ENCODE peak calls at places on chromosome 17, in nine cellular contexts. A is upper lobe of left lung, S is uterus, C is tibial nerve, B is heart left ventricle, L is sigmoid colon, J is transverse colon, K is A549, Z is body of pancreas. T is an unnamed sample.

GRCh38 chr17:63189082-63189481 is 223.0 kb downstream of the TANC2 start:
- DNase-seq in A (no peak), Z (no peak), C (no peak), L (no peak), S (no peak), K (peak), B (no peak), J (no peak), T (no peak)

GRCh38 chr17:42520540-42520951 is 15.5 kb upstream of the NAGLU start:
- DNase-seq in S (no peak), Z (no peak), B (no peak), L (no peak), C (no peak), A (no peak), J (no peak), K (no peak), T (no peak)

GRCh38 chr17:42118545-42118944 is 2.6 kb downstream of the KAT2A start:
- DNase-seq in S (no peak), J (no peak), K (peak), B (no peak), Z (peak), L (no peak), C (no peak), A (no peak), T (no peak)

GRCh38 chr17:5100832-5101231 is 10.8 kb downstream of the ZNF232 start:
- DNase-seq in B (no peak), S (no peak), A (no peak), Z (no peak), C (no peak), K (no peak), J (no peak), L (no peak), T (no peak)

GRCh38 chr17:7862692-7863437 is 5.1 kb downstream of the CYB5D1 start:
- DNase-seq in J (peak), L (peak), C (peak), B (no peak), Z (peak), S (peak), K (peak), A (no peak), T (no peak)

GRCh38 chr17:12729086-12729485 is 60.2 kb upstream of the ARHGAP44 start:
- DNase-seq in C (no peak), K (no peak), S (no peak), J (no peak), L (no peak), A (no peak), B (no peak), Z (no peak), T (no peak)

GRCh38 chr17:42547698-42548069 is 5.0 kb upstream of the HSD17B1 start:
- DNase-seq in B (peak), C (no peak), K (no peak), Z (no peak), L (no peak), S (no peak), J (no peak), A (no peak), T (peak)

GRCh38 chr17:58265902-58266875 is 14.5 kb downstream of the MPO start:
- DNase-seq in J (no peak), B (no peak), Z (no peak), A (no peak), K (no peak), S (no peak), L (no peak), C (no peak), T (no peak)

GRCh38 chr17:30590086-30590485 is 112.9 kb downstream of the GOSR1 start:
- DNase-seq in C (no peak), K (no peak), Z (no peak), A (no peak), B (no peak), S (no peak), L (no peak), J (no peak), T (no peak)

GRCh38 chr17:81241648-81242420 is 2.7 kb downstream of the NDUFAF8 start:
- DNase-seq in Z (peak), L (no peak), J (peak), K (peak), B (no peak), A (peak), S (peak), C (no peak), T (no peak)

GRCh38 chr17:27764589-27764988 is 35.7 kb downstream of the NOS2 start:
- DNase-seq in L (no peak), K (no peak), A (no peak), J (no peak), S (no peak), C (no peak), Z (no peak), B (no peak), T (no peak)

GRCh38 chr17:57406131-57406980 is 150.0 kb downstream of the MSI2 start:
- DNase-seq in Z (no peak), C (no peak), K (no peak), S (no peak), L (no peak), J (no peak), A (no peak), B (no peak), T (no peak)

GRCh38 chr17:81941484-81942166 is 4.5 kb upstream of the PYCR1 start:
- DNase-seq in J (no peak), C (no peak), A (no peak), L (no peak), B (no peak), K (no peak), Z (no peak), S (no peak), T (peak)

GRCh38 chr17:4834621-4835020 is 1.5 kb downstream of the MINK1 start:
- DNase-seq in S (no peak), A (no peak), J (peak), K (no peak), Z (peak), B (no peak), L (no peak), C (no peak), T (no peak)

DNA sequence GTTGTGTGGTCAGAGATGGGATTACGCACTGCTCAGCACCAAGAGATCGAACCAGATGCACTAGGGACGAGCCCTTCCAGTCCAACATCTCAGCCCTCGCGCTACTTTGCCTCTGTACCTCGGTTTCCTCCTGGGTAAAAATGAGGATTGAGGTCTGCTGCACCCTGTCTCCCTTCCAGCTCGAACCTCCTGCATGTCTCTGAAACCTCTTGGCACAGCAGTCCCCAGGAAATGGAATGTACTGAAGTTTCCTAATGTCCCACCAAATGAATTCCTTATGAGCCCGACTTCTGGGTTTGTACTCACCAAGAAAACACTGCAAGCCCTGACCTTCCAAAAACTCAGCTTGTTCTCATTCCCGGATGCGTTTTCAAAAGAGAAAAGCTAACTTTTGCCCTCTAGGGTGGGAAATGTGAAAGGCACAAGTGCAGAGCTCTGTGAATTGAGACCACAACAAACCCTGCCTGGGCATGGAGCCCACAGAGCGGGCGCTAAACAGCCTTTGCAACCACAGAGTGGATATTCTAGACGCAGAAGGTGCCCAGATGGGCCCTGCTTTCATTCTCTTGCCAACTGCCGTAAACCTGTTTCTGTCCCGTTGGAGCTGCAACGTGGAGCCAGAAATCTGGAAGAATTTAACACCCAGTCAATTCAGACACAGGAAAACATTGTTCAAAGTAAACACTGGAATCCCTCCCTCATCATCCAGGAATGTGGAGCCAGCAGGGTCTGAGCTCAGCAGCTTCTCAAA is 10.3 kb downstream of the CDRT4 start:
- DNase-seq in S (peak), K (no peak), Z (peak), C (peak), A (no peak), L (peak), J (peak), B (peak), T (no peak)
- H3K27ac ChIP-seq in S (peak), K (no peak), Z (peak), C (peak), A (peak), L (peak), J (peak), B (peak), T (no peak)

DNA sequence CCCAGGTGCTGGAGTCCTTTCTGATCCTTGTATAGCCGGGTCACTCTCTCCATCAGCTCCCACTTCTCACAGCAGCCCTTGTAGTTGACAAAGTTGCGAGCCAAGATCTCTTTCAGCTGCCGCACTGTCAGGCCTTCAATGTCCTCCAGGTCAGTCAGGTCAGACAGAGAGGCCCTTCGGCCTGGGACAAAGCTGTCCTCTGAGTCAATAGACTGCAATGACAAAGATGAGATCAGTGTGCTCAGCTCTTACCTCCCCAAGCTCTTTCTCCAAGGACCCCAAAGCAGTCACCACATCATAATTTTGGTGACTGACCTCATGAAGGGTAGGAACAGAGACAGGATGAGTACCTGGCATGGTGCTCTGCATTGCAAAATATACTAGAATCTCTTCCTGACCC is 36.1 kb downstream of the LIG3 start:
- DNase-seq in A (no peak), S (no peak), C (no peak), B (no peak), K (no peak), L (no peak), J (no peak), Z (no peak), T (no peak)
- TF ChIP-seq POLR2A in A (no peak), S (no peak), C (no peak), B (no peak), K (no peak), L (no peak), J (no peak), Z (no peak), T (no peak)

DNA sequence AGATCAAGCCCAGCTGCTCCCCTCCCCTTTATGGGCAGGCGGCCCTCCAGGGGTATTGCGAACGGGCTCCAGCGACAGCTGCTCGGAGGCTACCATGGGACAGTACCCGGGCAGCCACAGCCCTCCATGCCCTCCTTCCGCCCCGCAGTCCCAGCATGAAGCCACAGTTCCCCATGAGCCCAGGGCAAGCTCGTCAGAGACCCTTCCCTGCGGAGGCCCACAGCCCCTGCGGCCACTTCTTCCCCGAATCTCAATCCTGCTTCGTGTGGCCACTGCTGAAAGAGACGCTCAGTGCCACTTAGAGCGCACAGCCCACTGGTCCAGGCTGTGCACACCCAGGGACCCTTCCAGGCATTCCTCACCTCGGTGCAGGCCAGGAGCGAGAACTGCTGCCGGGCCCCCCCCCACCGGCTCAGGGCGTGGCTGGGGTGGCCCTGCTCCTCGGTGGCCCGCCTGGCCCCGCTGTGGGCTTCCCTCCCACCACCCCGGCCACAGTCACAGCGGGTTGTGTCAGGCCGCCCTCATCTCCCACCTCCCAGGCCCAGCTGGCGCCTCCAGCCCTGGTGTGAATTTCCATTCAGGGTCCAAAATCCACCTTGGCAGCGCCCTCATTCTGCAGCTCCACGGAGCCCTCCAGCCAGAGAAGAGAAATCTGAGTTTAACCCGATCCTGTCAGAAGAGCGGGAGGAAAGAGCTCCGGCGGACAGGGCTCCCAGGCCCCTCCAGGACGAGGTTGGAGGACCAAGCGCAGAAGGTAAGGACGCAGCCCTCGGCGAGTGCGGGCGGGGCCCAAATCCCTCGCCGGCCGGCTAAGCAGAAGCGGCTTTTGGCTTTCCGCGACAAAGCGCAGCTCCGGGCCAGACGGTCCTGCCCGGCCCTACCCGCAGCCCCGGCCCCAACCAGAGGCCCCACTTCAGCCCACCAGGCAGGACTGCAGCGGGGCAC is 12.1 kb downstream of the TBC1D16 start:
- DNase-seq in C (no peak), J (peak), L (no peak), A (no peak), B (peak), Z (no peak), K (no peak), S (peak), T (no peak)
- H3K27ac ChIP-seq in C (peak), J (peak), L (no peak), A (no peak), B (no peak), Z (no peak), K (no peak), S (peak), T (no peak)

DNA sequence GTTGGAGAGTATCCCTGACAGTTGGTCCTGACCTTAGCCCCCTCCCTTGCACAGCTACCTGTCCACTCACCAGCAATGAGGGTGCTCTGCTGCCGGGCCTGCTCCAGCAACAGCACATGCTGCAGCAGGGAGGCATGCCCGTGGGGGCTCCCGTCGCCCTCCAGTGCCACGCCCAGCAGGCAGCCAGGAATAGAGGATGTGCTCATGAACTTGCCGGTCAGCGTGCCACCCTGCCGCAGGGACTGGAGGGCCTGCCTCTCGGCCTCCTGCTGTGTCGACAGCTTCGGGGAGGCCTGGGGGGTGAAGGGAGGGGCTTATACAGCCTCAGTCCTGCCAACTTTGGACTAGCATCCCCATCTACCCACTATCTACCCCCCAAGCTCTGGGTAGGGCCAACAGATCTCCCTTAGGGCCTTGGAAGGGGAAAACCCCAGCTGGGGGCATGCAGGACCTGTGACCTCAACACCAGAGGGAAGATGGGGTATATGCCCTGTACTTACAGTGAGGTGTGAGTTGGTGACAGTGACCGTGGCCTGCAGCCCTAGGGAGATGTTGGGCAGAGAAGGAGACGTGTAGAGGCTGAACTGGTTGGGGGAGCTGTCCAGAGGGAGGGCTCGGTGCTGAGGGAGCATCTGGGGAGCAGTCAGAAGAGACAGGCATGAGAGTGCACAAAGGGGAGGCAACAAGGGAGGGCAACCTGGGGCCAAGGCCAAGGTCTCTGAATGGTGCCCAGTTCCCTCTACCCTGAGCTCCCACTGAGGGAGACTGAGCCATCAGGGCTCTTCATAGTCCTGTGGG is 20.9 kb downstream of the G6PC3 start:
- DNase-seq in B (no peak), L (no peak), A (no peak), S (no peak), C (no peak), J (no peak), K (no peak), Z (no peak), T (no peak)
- TF ChIP-seq POLR2A in B (no peak), L (no peak), A (no peak), S (no peak), C (no peak), J (no peak), K (no peak), Z (no peak), T (no peak)

GRCh38 chr17:77408284-77408683 is 267.5 kb downstream of the SEC14L1 start:
- DNase-seq in C (no peak), Z (no peak), B (no peak), S (peak), K (no peak), A (no peak), L (no peak), J (peak), T (no peak)
- H3K27ac ChIP-seq in C (peak), Z (no peak), B (peak), S (peak), K (peak), A (no peak), L (peak), J (peak), T (no peak)

GRCh38 chr17:50133028-50133768 is 3.2 kb upstream of the SAMD14 start:
- DNase-seq in C (no peak), Z (no peak), S (no peak), K (peak), B (peak), A (peak), L (no peak), J (no peak), T (peak)
- TF ChIP-seq POLR2A in C (no peak), Z (no peak), S (no peak), K (no peak), B (no peak), A (no peak), L (no peak), J (no peak), T (no peak)

GRCh38 chr17:40106760-40107265 is 6.4 kb upstream of the NR1D1 start:
- DNase-seq in K (no peak), L (no peak), A (no peak), C (no peak), S (peak), Z (no peak), B (no peak), J (no peak), T (no peak)

GRCh38 chr17:40109471-40109824 is 9.1 kb upstream of the NR1D1 start:
- DNase-seq in B (no peak), Z (no peak), J (no peak), C (no peak), S (no peak), K (no peak), L (peak), A (no peak), T (no peak)

GRCh38 chr17:40104570-40105471 is 4.4 kb upstream of the NR1D1 start:
- DNase-seq in S (peak), J (no peak), L (no peak), K (no peak), A (peak), B (no peak), C (no peak), Z (no peak), T (no peak)

GRCh38 chr17:40106089-40106759 is 5.8 kb upstream of the NR1D1 start:
- DNase-seq in L (no peak), J (no peak), C (no peak), K (no peak), B (no peak), A (no peak), Z (no peak), S (no peak), T (no peak)

GRCh38 chr17:40107266-40107980 is 7.0 kb upstream of the NR1D1 start:
- DNase-seq in A (peak), L (no peak), B (no peak), Z (no peak), C (no peak), S (peak), J (no peak), K (no peak), T (peak)
- H3K27ac ChIP-seq in A (peak), L (peak), B (peak), Z (peak), C (peak), S (peak), J (peak), K (peak), T (peak)

GRCh38 chr17:55320594-55321506 is 56.1 kb downstream of the HLF start:
- DNase-seq in K (no peak), C (no peak), A (no peak), J (no peak), S (no peak), B (no peak), Z (no peak), L (no peak), T (no peak)
- TF ChIP-seq POLR2A in K (no peak), C (no peak), A (no peak), J (no peak), S (no peak), B (no peak), Z (no peak), L (no peak), T (no peak)

T was measured in right lobe of liver.